ENCODE peak calls at places on chromosomes 5 and 9, in four cellular contexts. One of them, this sample, is unnamed. For H3K4me1 and H3K36me3, the result is how much of the 10 kb centered on the place peaks cover.

GRCh38 chr9:81685763-81686613 is 3.4 kb downstream of the TLE1 start:
- DNase-seq in upper lobe of right lung: no peak
- DNase-seq in aorta: no peak
- DNase-seq in upper lobe of left lung: no peak
- DNase-seq in this sample: no peak

GRCh38 chr5:145968970-145969713 is 32.8 kb downstream of the SH3RF2 start:
- DNase-seq in upper lobe of right lung: no peak
- DNase-seq in upper lobe of left lung: no peak
- DNase-seq in aorta: no peak
- DNase-seq in this sample: no peak

GRCh38 chr9:131227112-131228058 is 48.9 kb downstream of the FAM78A start:
- DNase-seq in aorta: no peak
- DNase-seq in upper lobe of left lung: no peak
- DNase-seq in upper lobe of right lung: no peak
- DNase-seq in this sample: no peak

GRCh38 chr5:134101686-134102439 is 12.6 kb upstream of the TCF7 start:
- DNase-seq in upper lobe of left lung: peak
- DNase-seq in upper lobe of right lung: peak
- DNase-seq in aorta: no peak
- DNase-seq in this sample: peak

GRCh38 chr9:130237071-130237470 is 28.5 kb upstream of the HMCN2 start:
- DNase-seq in upper lobe of left lung: no peak
- DNase-seq in aorta: no peak
- DNase-seq in upper lobe of right lung: no peak
- DNase-seq in this sample: no peak

GRCh38 chr5:141686648-141687416 is 4.8 kb upstream of the ARAP3 start:
- DNase-seq in upper lobe of left lung: no peak
- DNase-seq in aorta: no peak
- DNase-seq in upper lobe of right lung: no peak
- DNase-seq in this sample: no peak

GRCh38 chr5:75463726-75464125 is 47.7 kb downstream of the CERT1 start:
- DNase-seq in aorta: no peak
- DNase-seq in upper lobe of right lung: no peak
- DNase-seq in upper lobe of left lung: no peak
- DNase-seq in this sample: no peak

GRCh38 chr5:142627371-142628217 is 58.3 kb downstream of the FGF1 start:
- DNase-seq in upper lobe of right lung: no peak
- DNase-seq in aorta: no peak
- DNase-seq in upper lobe of left lung: no peak
- DNase-seq in this sample: no peak

GRCh38 chr9:69222953-69223352 is 48.9 kb downstream of the TJP2 start:
- DNase-seq in upper lobe of left lung: no peak
- DNase-seq in aorta: no peak
- DNase-seq in upper lobe of right lung: no peak
- DNase-seq in this sample: no peak

GRCh38 chr9:26684029-26684428 is 208.6 kb downstream of the CAAP1 start:
- DNase-seq in aorta: no peak
- DNase-seq in upper lobe of right lung: no peak
- DNase-seq in upper lobe of left lung: no peak
- DNase-seq in this sample: no peak

GRCh38 chr5:149434162-149435014 is 55.3 kb upstream of the IL17B start:
- DNase-seq in upper lobe of left lung: no peak
- DNase-seq in aorta: no peak
- DNase-seq in upper lobe of right lung: no peak
- DNase-seq in this sample: no peak

GRCh38 chr5:96651948-96652753 is 10.0 kb upstream of the CAST start:
- DNase-seq in aorta: no peak
- DNase-seq in upper lobe of right lung: no peak
- DNase-seq in upper lobe of left lung: no peak
- DNase-seq in this sample: no peak

GRCh38 chr5:177458912-177459350 is 12.3 kb downstream of the PRR7 start:
- DNase-seq in upper lobe of left lung: no peak
- DNase-seq in upper lobe of right lung: no peak
- DNase-seq in aorta: no peak
- DNase-seq in this sample: no peak

GRCh38 chr5:133738271-133738670 is 125.9 kb upstream of the FSTL4 start:
- DNase-seq in upper lobe of right lung: no peak
- DNase-seq in aorta: no peak
- DNase-seq in upper lobe of left lung: no peak
- DNase-seq in this sample: no peak

GRCh38 chr9:9754186-9754585 is 858.6 kb downstream of the PTPRD start:
- DNase-seq in aorta: no peak
- DNase-seq in upper lobe of left lung: no peak
- DNase-seq in upper lobe of right lung: no peak
- DNase-seq in this sample: no peak

GRCh38 chr5:1544294-1545010 is 20.7 kb upstream of the LPCAT1 start:
- DNase-seq in upper lobe of left lung: no peak
- DNase-seq in aorta: peak
- DNase-seq in upper lobe of right lung: peak
- DNase-seq in this sample: no peak

GRCh38 chr5:170552486-170553122 is 48.8 kb downstream of the KCNIP1 start:
- DNase-seq in aorta: peak
- DNase-seq in upper lobe of left lung: peak
- DNase-seq in upper lobe of right lung: no peak
- DNase-seq in this sample: no peak

GRCh38 chr5:107486489-107486888 is 184.2 kb downstream of the EFNA5 start:
- DNase-seq in aorta: no peak
- DNase-seq in upper lobe of left lung: no peak
- DNase-seq in upper lobe of right lung: no peak
- DNase-seq in this sample: no peak

GRCh38 chr9:124794902-124795491 is 18.1 kb downstream of the OLFML2A start:
- DNase-seq in upper lobe of left lung: peak
- DNase-seq in aorta: no peak
- DNase-seq in upper lobe of right lung: no peak
- DNase-seq in this sample: no peak

GRCh38 chr5:109769597-109770291 is 80.0 kb downstream of the MAN2A1 start:
- DNase-seq in aorta: no peak
- DNase-seq in upper lobe of left lung: no peak
- DNase-seq in upper lobe of right lung: no peak
- DNase-seq in this sample: no peak

GRCh38 chr9:134360897-134361296 is 34.6 kb downstream of the RXRA start:
- DNase-seq in aorta: peak
- DNase-seq in upper lobe of right lung: no peak
- DNase-seq in upper lobe of left lung: no peak
- DNase-seq in this sample: no peak

GRCh38 chr9:134938346-134939079 is 20.8 kb upstream of the FCN1 start:
- DNase-seq in upper lobe of left lung: no peak
- DNase-seq in upper lobe of right lung: no peak
- DNase-seq in aorta: peak
- DNase-seq in this sample: no peak

GRCh38 chr9:104088416-104088815 is 5.7 kb upstream of the SMC2 start:
- DNase-seq in upper lobe of left lung: no peak
- DNase-seq in aorta: no peak
- DNase-seq in upper lobe of right lung: no peak
- DNase-seq in this sample: no peak

GRCh38 chr5:61139094-61139873 is 23.0 kb downstream of the SMIM15 start:
- DNase-seq in upper lobe of left lung: no peak
- DNase-seq in upper lobe of right lung: no peak
- DNase-seq in aorta: no peak
- DNase-seq in this sample: no peak

GRCh38 chr5:157596449-157596848 is 20.9 kb upstream of the ADAM19 start:
- DNase-seq in upper lobe of left lung: no peak
- DNase-seq in upper lobe of right lung: no peak
- DNase-seq in aorta: no peak
- DNase-seq in this sample: no peak

GRCh38 chr9:131394464-131395026 is 659 bp downstream of the PRRC2B start:
- DNase-seq in upper lobe of left lung: peak
- DNase-seq in upper lobe of right lung: peak
- DNase-seq in aorta: peak
- DNase-seq in this sample: peak

GRCh38 chr9:128048663-128049062 is 18.5 kb downstream of the NAIF1 start:
- DNase-seq in aorta: no peak
- DNase-seq in upper lobe of left lung: no peak
- DNase-seq in upper lobe of right lung: no peak
- DNase-seq in this sample: no peak

GRCh38 chr9:69981686-69982450 is 61.8 kb upstream of the MAMDC2 start:
- DNase-seq in upper lobe of right lung: no peak
- DNase-seq in aorta: no peak
- DNase-seq in upper lobe of left lung: no peak
- DNase-seq in this sample: no peak

GRCh38 chr5:61467766-61468482 is 135.9 kb downstream of the ZSWIM6 start:
- DNase-seq in aorta: no peak
- DNase-seq in upper lobe of right lung: no peak
- DNase-seq in upper lobe of left lung: no peak
- DNase-seq in this sample: no peak

GRCh38 chr9:96554326-96554725 is 65.3 kb downstream of the CDC14B start:
- DNase-seq in upper lobe of right lung: no peak
- DNase-seq in upper lobe of left lung: no peak
- DNase-seq in aorta: no peak
- DNase-seq in this sample: no peak

GRCh38 chr9:4970970-4971641 is 14.0 kb upstream of the JAK2 start:
- DNase-seq in upper lobe of right lung: no peak
- DNase-seq in upper lobe of left lung: no peak
- DNase-seq in aorta: no peak
- DNase-seq in this sample: no peak

GRCh38 chr9:104386425-104387069 is 117.5 kb upstream of the OR13F1 start:
- DNase-seq in upper lobe of right lung: no peak
- DNase-seq in aorta: no peak
- DNase-seq in upper lobe of left lung: no peak
- DNase-seq in this sample: no peak

GRCh38 chr9:130835441-130836298 is 616 bp downstream of the ABL1 start:
- DNase-seq in aorta: peak
- DNase-seq in upper lobe of left lung: peak
- DNase-seq in upper lobe of right lung: peak
- DNase-seq in this sample: no peak

GRCh38 chr5:147613359-147613758 is 103.5 kb upstream of the DPYSL3 start:
- DNase-seq in aorta: no peak
- DNase-seq in upper lobe of right lung: no peak
- DNase-seq in upper lobe of left lung: no peak
- DNase-seq in this sample: no peak

GRCh38 chr5:112935675-112936074 is 13.6 kb upstream of the REEP5 start:
- DNase-seq in upper lobe of right lung: no peak
- DNase-seq in aorta: no peak
- DNase-seq in upper lobe of left lung: no peak
- DNase-seq in this sample: no peak

GRCh38 chr5:157143127-157143959 is 678 bp upstream of the MED7 start:
- DNase-seq in upper lobe of right lung: peak
- DNase-seq in aorta: peak
- DNase-seq in upper lobe of left lung: no peak
- DNase-seq in this sample: peak

GRCh38 chr5:173512637-173513435 is 103.6 kb downstream of the BOD1 start:
- DNase-seq in upper lobe of right lung: no peak
- DNase-seq in upper lobe of left lung: no peak
- DNase-seq in aorta: no peak
- DNase-seq in this sample: no peak
- H3K27ac ChIP-seq in upper lobe of right lung: no peak
- H3K27ac ChIP-seq in upper lobe of left lung: no peak
- H3K27ac ChIP-seq in aorta: no peak
- H3K27ac ChIP-seq in this sample: no peak

GRCh38 chr5:150500328-150500841 is 7.5 kb upstream of the NDST1 start:
- DNase-seq in upper lobe of right lung: no peak
- DNase-seq in upper lobe of left lung: no peak
- DNase-seq in aorta: no peak
- DNase-seq in this sample: no peak

GRCh38 chr5:150503386-150503785 is 4.5 kb upstream of the NDST1 start:
- DNase-seq in aorta: no peak
- DNase-seq in upper lobe of left lung: no peak
- DNase-seq in upper lobe of right lung: no peak
- DNase-seq in this sample: no peak

GRCh38 chr5:150500905-150501304 is 7.0 kb upstream of the NDST1 start:
- DNase-seq in upper lobe of left lung: no peak
- DNase-seq in upper lobe of right lung: no peak
- DNase-seq in aorta: no peak
- DNase-seq in this sample: no peak

GRCh38 chr5:150502847-150503246 is 5.1 kb upstream of the NDST1 start:
- DNase-seq in aorta: no peak
- DNase-seq in upper lobe of right lung: no peak
- DNase-seq in upper lobe of left lung: no peak
- DNase-seq in this sample: no peak

DNA sequence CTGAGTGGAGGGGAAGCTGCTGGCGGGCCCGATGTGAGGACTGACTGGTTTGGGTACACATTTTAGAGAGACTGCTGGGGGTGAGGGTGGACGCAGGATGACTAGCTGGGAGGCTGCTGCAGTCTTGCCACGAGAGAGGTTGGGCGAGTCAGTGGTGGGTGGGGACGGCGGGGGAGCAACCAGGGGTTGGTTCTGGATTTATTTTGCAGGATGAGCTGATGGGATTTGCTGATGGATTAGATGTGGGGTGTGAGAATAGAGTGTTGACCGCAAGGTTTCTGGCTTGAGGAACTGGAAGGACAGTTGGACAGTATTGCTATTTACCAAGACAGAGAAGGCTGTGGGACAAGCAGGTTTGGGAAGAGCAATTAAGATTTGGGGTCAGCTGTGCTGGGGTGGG is 5.8 kb upstream of the NDST1 start:
- DNase-seq in upper lobe of left lung: no peak
- DNase-seq in aorta: no peak
- DNase-seq in upper lobe of right lung: no peak
- DNase-seq in this sample: no peak
- H3K4me1 ChIP-seq in upper lobe of left lung: half or more
- H3K4me1 ChIP-seq in aorta: under half
- H3K4me1 ChIP-seq in upper lobe of right lung: half or more
- H3K4me1 ChIP-seq in this sample: under half

GRCh38 chr9:113176748-113177147 is 25.9 kb downstream of the SLC31A2 start:
- DNase-seq in upper lobe of right lung: no peak
- DNase-seq in aorta: no peak
- DNase-seq in upper lobe of left lung: no peak
- DNase-seq in this sample: no peak
- H3K36me3 ChIP-seq in upper lobe of right lung: half or more
- H3K36me3 ChIP-seq in aorta: under half
- H3K36me3 ChIP-seq in upper lobe of left lung: under half
- H3K36me3 ChIP-seq in this sample: half or more

GRCh38 chr9:123329329-123329955 is 26.6 kb upstream of the CRB2 start:
- DNase-seq in aorta: peak
- DNase-seq in upper lobe of left lung: no peak
- DNase-seq in upper lobe of right lung: peak
- DNase-seq in this sample: no peak

GRCh38 chr9:123327697-123328100 is 28.3 kb upstream of the CRB2 start:
- DNase-seq in upper lobe of left lung: no peak
- DNase-seq in aorta: no peak
- DNase-seq in upper lobe of right lung: peak
- DNase-seq in this sample: no peak

GRCh38 chr9:123326030-123326586 is 29.9 kb upstream of the CRB2 start:
- DNase-seq in aorta: no peak
- DNase-seq in upper lobe of left lung: no peak
- DNase-seq in upper lobe of right lung: no peak
- DNase-seq in this sample: no peak

GRCh38 chr9:123324767-123325183 is 31.2 kb upstream of the CRB2 start:
- DNase-seq in upper lobe of right lung: no peak
- DNase-seq in aorta: no peak
- DNase-seq in upper lobe of left lung: no peak
- DNase-seq in this sample: no peak

GRCh38 chr9:123326662-123327093 is 29.3 kb upstream of the CRB2 start:
- DNase-seq in upper lobe of right lung: no peak
- DNase-seq in upper lobe of left lung: no peak
- DNase-seq in aorta: no peak
- DNase-seq in this sample: no peak
- H3K27ac ChIP-seq in upper lobe of right lung: peak
- H3K27ac ChIP-seq in upper lobe of left lung: peak
- H3K27ac ChIP-seq in aorta: no peak
- H3K27ac ChIP-seq in this sample: no peak

GRCh38 chr5:68304421-68305052 is 89.0 kb downstream of the PIK3R1 start:
- DNase-seq in aorta: no peak
- DNase-seq in upper lobe of left lung: no peak
- DNase-seq in upper lobe of right lung: no peak
- DNase-seq in this sample: no peak
- H3K4me1 ChIP-seq in aorta: under half
- H3K4me1 ChIP-seq in upper lobe of left lung: under half
- H3K4me1 ChIP-seq in upper lobe of right lung: under half
- H3K4me1 ChIP-seq in this sample: under half

This sample was measured in effector memory CD4-positive, alpha-beta T cell.